ENCODE peak calls at places on chromosomes 3 and 15, in seven cellular contexts. One of them, this sample, is unnamed.
A peak's percentile ranks its signal among the peaks of the same experiment; 100 is the strongest.

GRCh38 chr3:55620361-55621025 is 133.4 kb upstream of the WNT5A start:
- DNase-seq in H54: no peak
- DNase-seq in T-helper 9 cell: no peak
- DNase-seq in NCI-H1092 treated with DMSO at 0.1 percent for 48 hours: no peak
- DNase-seq in breast epithelium: no peak
- DNase-seq in stimulated activated CD4-positive, alpha-beta T cell treated with anti-CD3 and anti-CD28 coated beads, Interleukin-2, amount 100 ng/mL, for 48 hours: no peak
- DNase-seq in cardiac fibroblast: peak; percentile 36
- DNase-seq in this sample: peak; percentile 11

GRCh38 chr3:163890661-163891060 is 1187.6 kb downstream of the SI start:
- DNase-seq in H54: no peak
- DNase-seq in breast epithelium: no peak
- DNase-seq in T-helper 9 cell: no peak
- DNase-seq in NCI-H1092 treated with DMSO at 0.1 percent for 48 hours: no peak
- DNase-seq in cardiac fibroblast: no peak
- DNase-seq in stimulated activated CD4-positive, alpha-beta T cell treated with anti-CD3 and anti-CD28 coated beads, Interleukin-2, amount 100 ng/mL, for 48 hours: no peak
- DNase-seq in this sample: no peak

GRCh38 chr3:132593950-132594328 is 3.1 kb upstream of the ACKR4 start:
- DNase-seq in stimulated activated CD4-positive, alpha-beta T cell treated with anti-CD3 and anti-CD28 coated beads, Interleukin-2, amount 100 ng/mL, for 48 hours: no peak
- DNase-seq in H54: peak; percentile 20
- DNase-seq in T-helper 9 cell: no peak
- DNase-seq in cardiac fibroblast: peak; percentile 82
- DNase-seq in NCI-H1092 treated with DMSO at 0.1 percent for 48 hours: no peak
- DNase-seq in breast epithelium: no peak
- DNase-seq in this sample: peak; percentile 59

GRCh38 chr15:49439678-49440375 is 16.8 kb downstream of the FGF7 start:
- DNase-seq in stimulated activated CD4-positive, alpha-beta T cell treated with anti-CD3 and anti-CD28 coated beads, Interleukin-2, amount 100 ng/mL, for 48 hours: no peak
- DNase-seq in H54: no peak
- DNase-seq in T-helper 9 cell: no peak
- DNase-seq in cardiac fibroblast: no peak
- DNase-seq in breast epithelium: no peak
- DNase-seq in NCI-H1092 treated with DMSO at 0.1 percent for 48 hours: no peak
- DNase-seq in this sample: no peak

GRCh38 chr3:121995190-121996137 is 26.6 kb downstream of the ILDR1 start:
- DNase-seq in cardiac fibroblast: peak; percentile 76
- DNase-seq in breast epithelium: peak; percentile 24
- DNase-seq in T-helper 9 cell: no peak
- DNase-seq in NCI-H1092 treated with DMSO at 0.1 percent for 48 hours: peak; percentile 25
- DNase-seq in H54: peak; percentile 34
- DNase-seq in stimulated activated CD4-positive, alpha-beta T cell treated with anti-CD3 and anti-CD28 coated beads, Interleukin-2, amount 100 ng/mL, for 48 hours: no peak
- DNase-seq in this sample: peak; percentile 68

GRCh38 chr3:64385256-64385655 is 160.0 kb upstream of the PRICKLE2 start:
- DNase-seq in T-helper 9 cell: no peak
- DNase-seq in NCI-H1092 treated with DMSO at 0.1 percent for 48 hours: no peak
- DNase-seq in stimulated activated CD4-positive, alpha-beta T cell treated with anti-CD3 and anti-CD28 coated beads, Interleukin-2, amount 100 ng/mL, for 48 hours: no peak
- DNase-seq in cardiac fibroblast: no peak
- DNase-seq in breast epithelium: no peak
- DNase-seq in H54: no peak
- DNase-seq in this sample: no peak

GRCh38 chr15:42619641-42620371 is 44.4 kb downstream of the STARD9 start:
- DNase-seq in breast epithelium: no peak
- DNase-seq in NCI-H1092 treated with DMSO at 0.1 percent for 48 hours: no peak
- DNase-seq in H54: no peak
- DNase-seq in cardiac fibroblast: no peak
- DNase-seq in T-helper 9 cell: no peak
- DNase-seq in stimulated activated CD4-positive, alpha-beta T cell treated with anti-CD3 and anti-CD28 coated beads, Interleukin-2, amount 100 ng/mL, for 48 hours: no peak
- DNase-seq in this sample: no peak

GRCh38 chr3:18586076-18586475 is 160.9 kb upstream of the SATB1 start:
- DNase-seq in T-helper 9 cell: no peak
- DNase-seq in stimulated activated CD4-positive, alpha-beta T cell treated with anti-CD3 and anti-CD28 coated beads, Interleukin-2, amount 100 ng/mL, for 48 hours: no peak
- DNase-seq in breast epithelium: no peak
- DNase-seq in H54: no peak
- DNase-seq in NCI-H1092 treated with DMSO at 0.1 percent for 48 hours: no peak
- DNase-seq in cardiac fibroblast: no peak
- DNase-seq in this sample: no peak

GRCh38 chr15:36278219-36278618 is 301.2 kb upstream of the CDIN1 start:
- DNase-seq in T-helper 9 cell: no peak
- DNase-seq in H54: no peak
- DNase-seq in NCI-H1092 treated with DMSO at 0.1 percent for 48 hours: no peak
- DNase-seq in cardiac fibroblast: peak; percentile 47
- DNase-seq in breast epithelium: no peak
- DNase-seq in stimulated activated CD4-positive, alpha-beta T cell treated with anti-CD3 and anti-CD28 coated beads, Interleukin-2, amount 100 ng/mL, for 48 hours: no peak
- DNase-seq in this sample: no peak

GRCh38 chr3:195555110-195555509 is 12.0 kb upstream of the PPP1R2 start:
- DNase-seq in NCI-H1092 treated with DMSO at 0.1 percent for 48 hours: no peak
- DNase-seq in stimulated activated CD4-positive, alpha-beta T cell treated with anti-CD3 and anti-CD28 coated beads, Interleukin-2, amount 100 ng/mL, for 48 hours: no peak
- DNase-seq in H54: no peak
- DNase-seq in breast epithelium: no peak
- DNase-seq in cardiac fibroblast: no peak
- DNase-seq in T-helper 9 cell: no peak
- DNase-seq in this sample: no peak

GRCh38 chr15:71743861-71744382 is 66.4 kb upstream of the NR2E3 start:
- DNase-seq in stimulated activated CD4-positive, alpha-beta T cell treated with anti-CD3 and anti-CD28 coated beads, Interleukin-2, amount 100 ng/mL, for 48 hours: peak; percentile 60
- DNase-seq in cardiac fibroblast: peak; percentile 71
- DNase-seq in T-helper 9 cell: peak; percentile 57
- DNase-seq in breast epithelium: peak; percentile 34
- DNase-seq in NCI-H1092 treated with DMSO at 0.1 percent for 48 hours: peak; percentile 41
- DNase-seq in H54: no peak
- DNase-seq in this sample: peak; percentile 77

GRCh38 chr15:99209326-99209725 is 40.1 kb downstream of the TTC23 start:
- DNase-seq in NCI-H1092 treated with DMSO at 0.1 percent for 48 hours: no peak
- DNase-seq in cardiac fibroblast: no peak
- DNase-seq in H54: no peak
- DNase-seq in T-helper 9 cell: no peak
- DNase-seq in stimulated activated CD4-positive, alpha-beta T cell treated with anti-CD3 and anti-CD28 coated beads, Interleukin-2, amount 100 ng/mL, for 48 hours: no peak
- DNase-seq in breast epithelium: no peak
- DNase-seq in this sample: no peak

GRCh38 chr3:4757949-4758855 is 221.0 kb upstream of the BHLHE40 start:
- DNase-seq in NCI-H1092 treated with DMSO at 0.1 percent for 48 hours: no peak
- DNase-seq in H54: no peak
- DNase-seq in cardiac fibroblast: no peak
- DNase-seq in stimulated activated CD4-positive, alpha-beta T cell treated with anti-CD3 and anti-CD28 coated beads, Interleukin-2, amount 100 ng/mL, for 48 hours: no peak
- DNase-seq in breast epithelium: no peak
- DNase-seq in T-helper 9 cell: no peak
- DNase-seq in this sample: no peak

GRCh38 chr3:188656196-188656982 is 502.4 kb downstream of the LPP start:
- DNase-seq in cardiac fibroblast: peak; percentile 82
- DNase-seq in H54: peak; percentile 12
- DNase-seq in breast epithelium: peak; percentile 26
- DNase-seq in NCI-H1092 treated with DMSO at 0.1 percent for 48 hours: no peak
- DNase-seq in T-helper 9 cell: no peak
- DNase-seq in stimulated activated CD4-positive, alpha-beta T cell treated with anti-CD3 and anti-CD28 coated beads, Interleukin-2, amount 100 ng/mL, for 48 hours: no peak
- DNase-seq in this sample: peak; percentile 21

GRCh38 chr3:4401441-4401840 is 65.6 kb downstream of the SUMF1 start:
- DNase-seq in NCI-H1092 treated with DMSO at 0.1 percent for 48 hours: no peak
- DNase-seq in stimulated activated CD4-positive, alpha-beta T cell treated with anti-CD3 and anti-CD28 coated beads, Interleukin-2, amount 100 ng/mL, for 48 hours: no peak
- DNase-seq in cardiac fibroblast: peak; percentile 26
- DNase-seq in T-helper 9 cell: no peak
- DNase-seq in breast epithelium: no peak
- DNase-seq in H54: no peak
- DNase-seq in this sample: no peak

This sample was measured in GM03348.